ENCODE peak calls at places on chromosomes 7 and 10, in ten cellular contexts. J is HEK293T; M is cardiac fibroblast; D is RWPE1; Y is uterus; T is CD8-positive, alpha-beta T cell; S is GM10248; E is osteocyte; L is ACHN; W is NCI-H82. H is an unnamed sample.

GRCh38 chr7:48074231-48074654 is 14.8 kb upstream of the UPP1 start:
- DNase-seq in J (no peak), M (no peak), D (no peak), Y (no peak), T (no peak), S (no peak), E (no peak), L (no peak), W (no peak), H (no peak)

GRCh38 chr7:21624320-21624719 is 81.5 kb downstream of the DNAH11 start:
- DNase-seq in J (no peak), M (no peak), D (no peak), Y (no peak), T (no peak), S (no peak), E (no peak), L (no peak), W (no peak), H (no peak)

GRCh38 chr10:124081547-124082140 is 11.8 kb downstream of the CHST15 start:
- DNase-seq in J (no peak), M (no peak), D (no peak), Y (no peak), T (no peak), S (no peak), E (no peak), L (no peak), W (peak), H (no peak)

GRCh38 chr10:91607661-91608442 is 25.0 kb downstream of the PPP1R3C start:
- DNase-seq in J (no peak), M (peak), D (no peak), Y (peak), T (no peak), S (no peak), E (no peak), L (no peak), W (no peak), H (no peak)

GRCh38 chr10:3141361-3142005 is 31.1 kb downstream of the PITRM1 start:
- DNase-seq in J (no peak), M (peak), D (no peak), Y (no peak), T (no peak), S (no peak), E (no peak), L (no peak), W (no peak), H (no peak)

GRCh38 chr7:44771358-44771757 is 22.7 kb downstream of the ZMIZ2 start:
- DNase-seq in J (no peak), M (no peak), D (no peak), Y (no peak), T (no peak), S (no peak), E (no peak), L (no peak), W (no peak), H (no peak)

GRCh38 chr10:116259638-116260037 is 13.4 kb downstream of the GFRA1 start:
- DNase-seq in J (no peak), M (no peak), D (no peak), Y (no peak), T (no peak), S (no peak), E (no peak), L (no peak), W (no peak), H (no peak)

GRCh38 chr10:48589266-48589665 is 15.6 kb downstream of the ARHGAP22 start:
- DNase-seq in J (no peak), M (peak), D (peak), Y (no peak), T (no peak), S (no peak), E (no peak), L (no peak), W (no peak), H (no peak)

H was measured in ureter.